ENCODE peak calls at places on chromosomes 7 and 10, in five cellular contexts. D is Peyer's patch, K is OCI-LY7, X is fibroblast of lung, A is right cardiac atrium. F is an unnamed sample.

GRCh38 chr10:98378722-98379121 is 36.3 kb downstream of the PYROXD2 start:
- DNase-seq in D (no peak), K (no peak), X (peak; percentile 46), A (no peak), F (no peak)

GRCh38 chr10:51918451-51918850 is 219.1 kb upstream of the CSTF2T start:
- DNase-seq in D (no peak), K (no peak), X (no peak), A (no peak), F (no peak)

GRCh38 chr7:42014625-42015412 is 222.2 kb downstream of the GLI3 start:
- DNase-seq in D (no peak), K (peak; percentile 48), X (peak; percentile 68), A (no peak), F (no peak)

GRCh38 chr10:125419831-125420230 is 259.5 kb upstream of the CTBP2 start:
- DNase-seq in D (no peak), K (no peak), X (no peak), A (no peak), F (no peak)

GRCh38 chr7:155860461-155860839 is 48.2 kb upstream of the SHH start:
- DNase-seq in D (no peak), K (no peak), X (no peak), A (no peak), F (no peak)

GRCh38 chr7:132295198-132295597 is 281.1 kb downstream of the PLXNA4 start:
- DNase-seq in D (no peak), K (no peak), X (no peak), A (no peak), F (no peak)

GRCh38 chr10:31759816-31760626 is 168.6 kb downstream of the ARHGAP12 start:
- DNase-seq in D (peak; percentile 98), K (peak; percentile 98), X (peak; percentile 98), A (peak; percentile 98), F (peak; percentile 97)

GRCh38 chr7:3537210-3537875 is 236.3 kb downstream of the SDK1 start:
- DNase-seq in D (no peak), K (no peak), X (peak; percentile 62), A (no peak), F (no peak)

GRCh38 chr7:159192761-159193453 is 48.2 kb upstream of the VIPR2 start:
- DNase-seq in D (no peak), K (no peak), X (no peak), A (no peak), F (no peak)

GRCh38 chr7:155556725-155557124 is 10.4 kb upstream of the CNPY1 start:
- DNase-seq in D (no peak), K (no peak), X (no peak), A (peak; percentile 29), F (no peak)

GRCh38 chr7:12322903-12323300 is 80.8 kb downstream of the VWDE start:
- DNase-seq in D (no peak), K (no peak), X (no peak), A (no peak), F (no peak)

GRCh38 chr10:47176903-47177860 is 122.8 kb upstream of the GDF10 start:
- DNase-seq in D (no peak), K (no peak), X (peak; percentile 27), A (no peak), F (no peak)

GRCh38 chr7:34091330-34091917 is 186.1 kb downstream of the BMPER start:
- DNase-seq in D (no peak), K (peak; percentile 11), X (peak; percentile 77), A (no peak), F (no peak)

GRCh38 chr7:77447616-77448015 is 31.5 kb upstream of the GSAP start:
- DNase-seq in D (no peak), K (no peak), X (no peak), A (no peak), F (no peak)

GRCh38 chr7:128266891-128267839 is 26.1 kb downstream of the LEP start:
- DNase-seq in D (no peak), K (no peak), X (peak; percentile 61), A (peak; percentile 84), F (no peak)

GRCh38 chr10:75709830-75710229 is 278.4 kb downstream of the LRMDA start:
- DNase-seq in D (no peak), K (no peak), X (no peak), A (no peak), F (no peak)

GRCh38 chr10:75716506-75716905 is 285.1 kb downstream of the LRMDA start:
- DNase-seq in D (no peak), K (no peak), X (no peak), A (no peak), F (no peak)

GRCh38 chr10:75708060-75708459 is 276.6 kb downstream of the LRMDA start:
- DNase-seq in D (no peak), K (no peak), X (no peak), A (no peak), F (no peak)

GRCh38 chr10:75709245-75709644 is 277.8 kb downstream of the LRMDA start:
- DNase-seq in D (no peak), K (no peak), X (no peak), A (no peak), F (no peak)

DNA sequence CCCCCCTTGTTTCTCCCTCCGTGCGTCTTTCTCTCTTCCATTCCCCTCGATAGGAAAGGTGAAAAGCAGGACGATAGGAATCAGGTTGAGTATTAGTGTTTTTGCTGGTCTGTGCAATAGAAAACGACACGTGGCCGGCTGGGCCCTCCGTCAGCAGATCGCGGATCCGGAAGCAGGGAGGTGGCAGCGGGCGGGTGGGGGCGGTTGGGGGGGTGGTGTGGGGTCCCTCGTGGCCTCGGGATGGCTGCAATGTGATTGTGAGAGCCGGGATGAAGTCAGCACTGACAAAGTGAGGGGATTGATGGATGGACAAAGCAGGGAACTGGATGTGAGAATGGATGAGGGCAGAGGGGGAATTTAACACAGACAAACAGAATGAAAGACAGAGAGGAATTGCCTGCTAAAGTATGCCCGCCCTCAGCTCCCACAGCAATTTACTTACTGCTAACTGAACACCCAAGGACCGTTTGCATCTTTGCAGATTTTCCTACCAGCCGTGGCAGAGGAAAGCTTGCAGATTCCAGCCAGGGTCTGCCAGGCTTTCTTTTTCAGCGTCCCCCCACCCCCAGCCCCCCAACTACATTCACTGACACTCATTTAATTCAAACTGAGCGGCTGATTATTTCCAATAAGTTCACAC is 280.9 kb downstream of the LRMDA start:
- DNase-seq in D (no peak), K (no peak), X (no peak), A (peak; percentile 69), F (no peak)
- H3K27ac ChIP-seq in D (no peak overlapping the region), K (no peak overlapping the region), X (no peak overlapping the region), A (no peak overlapping the region), F (no peak overlapping the region)

DNA sequence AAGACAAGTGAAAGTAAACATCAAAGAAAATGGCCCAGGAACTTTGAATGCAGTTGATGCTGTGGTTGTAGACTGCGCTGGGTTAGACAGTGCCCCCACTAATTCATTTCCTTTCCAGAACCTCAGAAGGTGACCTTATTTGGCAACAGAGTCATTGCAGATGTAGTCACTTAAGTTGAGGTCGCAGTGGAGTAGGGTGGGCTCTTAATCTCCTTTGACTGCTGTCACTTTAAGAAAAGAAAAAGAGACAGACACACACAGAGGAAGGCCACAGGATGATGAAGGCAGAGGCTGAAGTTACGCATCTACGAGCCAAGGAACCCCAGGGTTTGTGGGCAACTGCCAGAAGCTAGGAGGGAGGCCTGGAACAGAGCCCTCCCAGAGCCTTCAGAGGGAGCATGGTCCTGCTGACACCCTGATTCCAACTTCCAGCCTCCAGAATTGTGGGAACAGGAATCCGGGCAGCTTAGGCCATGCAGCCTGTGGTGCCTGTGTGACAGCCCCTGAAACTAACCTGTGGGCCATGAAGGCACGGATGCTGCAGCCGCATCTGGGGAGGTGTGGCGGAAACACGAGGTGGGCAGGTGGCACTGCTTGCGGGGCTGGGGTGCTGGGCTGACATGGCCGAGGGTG is 107.6 kb downstream of the PRKAG2 start:
- DNase-seq in D (no peak), K (peak; percentile 2), X (no peak), A (peak; percentile 28), F (no peak)
- H3K27ac ChIP-seq in D (peak overlapping the region; percentile 61), K (no peak overlapping the region), X (no peak overlapping the region), A (no peak overlapping the region), F (no peak overlapping the region)

GRCh38 chr7:92641921-92642511 is 51.8 kb upstream of the FAM133B start:
- DNase-seq in D (no peak), K (no peak), X (peak; percentile 48), A (no peak), F (no peak)
- H3K27ac ChIP-seq in D (no peak overlapping the region), K (no peak overlapping the region), X (peak overlapping the region; percentile 16), A (no peak overlapping the region), F (no peak overlapping the region)

DNA sequence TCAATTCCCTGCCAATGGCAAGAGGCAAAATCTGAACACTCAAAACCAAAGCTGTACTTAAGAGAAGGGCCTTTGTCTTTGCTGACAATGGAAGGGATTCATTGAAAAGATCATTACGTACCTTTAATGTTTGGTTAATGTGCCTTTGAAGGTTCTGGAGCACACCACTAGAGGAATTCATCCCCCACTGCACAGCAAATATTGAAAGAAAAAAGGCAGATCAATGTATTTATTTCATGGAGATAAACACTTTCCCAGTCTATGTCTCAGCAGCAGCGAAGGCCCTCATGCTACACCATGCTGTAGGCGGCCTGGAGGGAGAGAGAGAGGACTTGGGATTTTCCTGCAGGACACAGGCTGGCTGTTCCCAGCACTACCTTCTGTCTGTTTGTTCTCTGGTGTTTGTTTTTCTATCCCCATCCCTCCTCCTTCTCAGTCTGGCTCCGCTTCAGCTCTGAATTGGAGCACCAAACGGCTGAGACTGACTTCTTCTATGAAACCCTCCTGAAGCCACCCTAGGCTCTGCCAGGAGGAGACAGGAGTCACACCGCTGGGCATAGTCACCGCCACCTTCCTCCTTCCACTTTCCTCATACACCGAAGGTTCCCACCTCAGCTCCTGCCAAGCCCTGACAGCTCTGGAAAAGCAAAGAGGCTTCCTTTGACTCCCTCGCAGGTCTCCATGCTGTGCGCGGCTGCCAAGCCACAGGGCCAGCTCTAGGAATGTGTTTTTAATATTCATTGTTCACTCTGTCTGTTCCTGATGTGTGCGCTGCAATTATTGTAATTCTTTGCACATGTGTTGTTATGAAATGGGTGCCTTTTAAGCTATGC is 301.5 kb downstream of the FZD1 start:
- DNase-seq in D (no peak), K (no peak), X (peak; percentile 25), A (no peak), F (no peak)
- H3K27ac ChIP-seq in D (no peak overlapping the region), K (no peak overlapping the region), X (no peak overlapping the region), A (no peak overlapping the region), F (no peak overlapping the region)

DNA sequence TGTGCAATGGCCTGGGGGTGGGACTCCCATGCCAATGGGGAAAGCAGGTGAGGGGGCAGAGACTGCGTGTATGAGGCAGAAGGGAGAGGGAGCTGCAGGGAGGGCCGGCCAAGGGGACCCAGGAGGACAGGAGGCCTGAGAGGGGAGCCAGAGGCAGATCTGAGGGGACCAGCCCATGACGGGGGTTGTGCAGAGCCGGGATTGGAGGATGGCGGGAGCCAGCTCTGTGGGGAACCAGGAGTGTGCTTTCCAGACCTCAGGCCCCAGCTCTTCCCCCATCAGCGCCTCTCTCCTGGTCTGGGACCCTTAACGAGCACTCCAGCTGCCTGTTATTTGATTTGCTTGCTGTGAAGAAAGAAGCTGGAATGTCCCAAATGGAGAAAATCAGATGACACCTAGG is 4.6 kb downstream of the COL13A1 start:
- DNase-seq in D (no peak), K (no peak), X (peak; percentile 54), A (no peak), F (no peak)
- H3K27ac ChIP-seq in D (no peak overlapping the region), K (no peak overlapping the region), X (peak overlapping the region; percentile 1), A (no peak overlapping the region), F (no peak overlapping the region)

GRCh38 chr10:62082270-62082669 is 180.8 kb downstream of the ARID5B start:
- DNase-seq in D (no peak), K (no peak), X (no peak), A (no peak), F (no peak)
- H3K27ac ChIP-seq in D (peak overlapping the region; percentile 76), K (peak overlapping the region; percentile 87), X (peak overlapping the region; percentile 80), A (peak overlapping the region; percentile 42), F (peak overlapping the region; percentile 83)

F was measured in lower lobe of right lung.